ENCODE peak calls at places on chromosomes 7 and 10, in six cellular contexts. O is PC-3, A is cardiac muscle cell, Y is neural progenitor cell, L is AG04450, F is sigmoid colon. B is an unnamed sample.

GRCh38 chr7:157208758-157209413 is 70.2 kb downstream of the UBE3C start:
- DNase-seq in O (no peak), A (no peak), Y (no peak), L (no peak), F (no peak), B (no peak)

GRCh38 chr10:69644658-69645295 is 14.7 kb downstream of the FAM241B start:
- DNase-seq in O (peak; percentile 89), A (peak; percentile 83), Y (peak; percentile 82), L (peak; percentile 20), F (peak; percentile 65), B (peak; percentile 9)

GRCh38 chr7:155584763-155585531 is 38.6 kb upstream of the CNPY1 start:
- DNase-seq in O (peak; percentile 9), A (no peak), Y (no peak), L (peak; percentile 23), F (no peak), B (peak; percentile 48)

GRCh38 chr10:48478980-48479811 is 125.7 kb downstream of the ARHGAP22 start:
- DNase-seq in O (no peak), A (no peak), Y (no peak), L (no peak), F (peak; percentile 49), B (no peak)

GRCh38 chr7:106016331-106016730 is 53.3 kb downstream of the CDHR3 start:
- DNase-seq in O (no peak), A (no peak), Y (no peak), L (no peak), F (no peak), B (no peak)

GRCh38 chr10:73586583-73586984 is 4.6 kb downstream of the USP54 start:
- DNase-seq in O (peak; percentile 100), A (no peak), Y (no peak), L (peak; percentile 21), F (no peak), B (no peak)

GRCh38 chr7:12821746-12822145 is 134.3 kb downstream of the ARL4A start:
- DNase-seq in O (no peak), A (no peak), Y (no peak), L (no peak), F (no peak), B (no peak)

GRCh38 chr10:84018826-84019225 is 120.5 kb upstream of the GHITM start:
- DNase-seq in O (no peak), A (no peak), Y (no peak), L (no peak), F (no peak), B (no peak)

GRCh38 chr7:92925876-92926696 is 89.7 kb upstream of the CDK6 start:
- DNase-seq in O (no peak), A (peak; percentile 55), Y (peak; percentile 83), L (peak; percentile 16), F (no peak), B (no peak)

DNA sequence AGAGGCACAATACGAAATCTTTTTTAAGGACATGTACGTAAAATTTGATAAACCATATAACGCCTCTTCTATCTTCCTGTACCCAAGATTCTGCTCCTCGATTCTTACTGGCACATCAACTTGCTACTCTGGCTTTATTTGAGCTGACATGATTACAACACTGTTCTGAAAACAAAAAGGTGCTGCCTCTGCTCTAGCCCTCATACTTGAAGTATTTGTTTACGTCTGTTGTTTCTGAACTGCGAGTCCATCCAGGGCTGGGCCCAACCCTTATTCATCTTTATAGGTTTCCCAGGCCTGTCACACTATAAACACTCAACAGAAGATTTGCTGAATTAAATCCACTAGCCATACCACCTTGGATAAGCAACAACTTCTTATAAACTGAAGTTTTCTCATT is 96.2 kb upstream of the SVIL start:
- DNase-seq in O (no peak), A (no peak), Y (no peak), L (no peak), F (peak; percentile 82), B (no peak)
- H3K27ac ChIP-seq in O (no peak overlapping the region), A (no peak overlapping the region), Y (no peak overlapping the region), L (no peak overlapping the region), F (peak overlapping the region; percentile 100), B (no peak overlapping the region)

GRCh38 chr7:158344706-158345300 is 242.8 kb downstream of the PTPRN2 start:
- DNase-seq in O (no peak), A (no peak), Y (no peak), L (no peak), F (peak; percentile 27), B (no peak)

GRCh38 chr7:158343526-158343925 is 244.1 kb downstream of the PTPRN2 start:
- DNase-seq in O (no peak), A (no peak), Y (no peak), L (no peak), F (no peak), B (no peak)

GRCh38 chr7:158348446-158348845 is 239.2 kb downstream of the PTPRN2 start:
- DNase-seq in O (no peak), A (no peak), Y (no peak), L (no peak), F (peak; percentile 12), B (no peak)

GRCh38 chr7:158343936-158344455 is 243.6 kb downstream of the PTPRN2 start:
- DNase-seq in O (no peak), A (no peak), Y (no peak), L (no peak), F (no peak), B (no peak)

GRCh38 chr7:158345731-158346130 is 241.9 kb downstream of the PTPRN2 start:
- DNase-seq in O (no peak), A (no peak), Y (no peak), L (no peak), F (peak; percentile 26), B (no peak)
- H3K27ac ChIP-seq in O (no peak overlapping the region), A (no peak overlapping the region), Y (no peak overlapping the region), L (no peak overlapping the region), F (no peak overlapping the region), B (no peak overlapping the region)

DNA sequence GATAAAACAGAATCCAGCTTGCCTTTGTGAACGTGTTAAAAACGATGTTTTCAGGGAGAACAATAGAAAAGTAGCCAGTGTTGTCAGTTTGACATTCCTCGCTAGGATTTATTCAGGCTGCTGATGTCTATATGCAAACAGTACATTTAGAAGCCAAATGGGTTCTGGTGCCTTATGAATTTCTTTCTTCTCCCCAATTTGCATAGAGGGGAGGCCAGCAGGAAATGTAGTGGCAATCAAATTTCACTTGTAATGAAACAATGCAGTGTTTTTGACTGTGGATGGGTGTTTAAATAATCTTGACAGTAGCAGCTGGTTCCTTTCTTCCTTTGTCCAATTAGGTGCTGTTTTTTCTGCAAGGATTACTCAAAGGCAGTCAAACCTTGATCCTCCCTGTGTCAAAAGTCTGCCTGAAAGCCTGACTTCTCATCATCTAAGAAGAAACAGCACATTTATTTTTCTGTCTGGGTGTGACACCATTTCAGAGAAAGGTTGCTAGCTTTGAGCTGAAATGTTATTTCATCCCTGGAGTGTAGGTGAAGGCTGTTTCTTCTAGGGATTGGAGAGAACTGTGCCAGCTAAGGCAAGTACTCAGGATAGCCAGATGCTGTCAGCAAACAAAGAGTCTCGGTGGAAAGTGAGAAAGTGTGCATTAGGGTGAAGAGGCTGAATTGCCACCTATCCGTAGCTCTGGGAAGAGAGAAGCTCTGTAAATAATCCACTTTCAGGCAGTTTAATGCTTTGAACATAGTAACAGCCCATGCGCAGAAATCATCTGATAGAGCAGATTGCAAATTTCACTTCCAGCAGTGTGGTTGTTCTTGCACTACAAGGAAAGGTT is 36.6 kb upstream of the ZNRF2 start:
- DNase-seq in O (no peak), A (no peak), Y (peak; percentile 24), L (no peak), F (no peak), B (no peak)
- H3K27ac ChIP-seq in O (no peak overlapping the region), A (no peak overlapping the region), Y (no peak overlapping the region), L (no peak overlapping the region), F (no peak overlapping the region), B (no peak overlapping the region)

GRCh38 chr7:151083824-151084160 is 499 bp upstream of the TMUB1 start:
- DNase-seq in O (no peak), A (no peak), Y (no peak), L (no peak), F (no peak), B (no peak)
- H3K27ac ChIP-seq in O (no peak overlapping the region), A (no peak overlapping the region), Y (no peak overlapping the region), L (no peak overlapping the region), F (peak overlapping the region; percentile 96), B (peak overlapping the region; percentile 89)

GRCh38 chr10:113420057-113420732 is 132.7 kb upstream of the HABP2 start:
- DNase-seq in O (peak; percentile 50), A (no peak), Y (no peak), L (no peak), F (no peak), B (no peak)
- H3K27ac ChIP-seq in O (peak overlapping the region; percentile 13), A (no peak overlapping the region), Y (no peak overlapping the region), L (no peak overlapping the region), F (no peak overlapping the region), B (no peak overlapping the region)

DNA sequence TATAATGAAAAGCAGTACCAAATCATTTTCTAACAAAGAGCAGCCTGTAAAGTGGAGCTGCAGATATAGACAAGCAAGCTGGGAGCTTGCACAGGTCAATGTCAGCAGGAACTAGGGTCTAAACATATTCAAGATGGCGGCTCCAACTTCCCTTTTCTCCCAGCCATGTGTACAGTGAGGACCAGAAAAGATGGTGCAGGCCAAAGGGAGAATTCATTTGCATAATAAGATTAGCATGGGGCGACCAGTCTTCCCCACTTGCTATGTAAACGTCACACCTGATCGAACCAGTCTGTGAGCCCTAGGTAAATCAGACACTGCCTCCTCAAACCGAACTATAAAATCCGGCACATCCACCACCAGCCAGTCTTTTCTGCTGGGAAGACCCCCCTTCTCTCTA is 4.4 kb upstream of the RAPGEF5 start:
- DNase-seq in O (no peak), A (no peak), Y (no peak), L (no peak), F (no peak), B (no peak)
- H3K27ac ChIP-seq in O (peak overlapping the region; percentile 30), A (no peak overlapping the region), Y (no peak overlapping the region), L (no peak overlapping the region), F (no peak overlapping the region), B (no peak overlapping the region)

DNA sequence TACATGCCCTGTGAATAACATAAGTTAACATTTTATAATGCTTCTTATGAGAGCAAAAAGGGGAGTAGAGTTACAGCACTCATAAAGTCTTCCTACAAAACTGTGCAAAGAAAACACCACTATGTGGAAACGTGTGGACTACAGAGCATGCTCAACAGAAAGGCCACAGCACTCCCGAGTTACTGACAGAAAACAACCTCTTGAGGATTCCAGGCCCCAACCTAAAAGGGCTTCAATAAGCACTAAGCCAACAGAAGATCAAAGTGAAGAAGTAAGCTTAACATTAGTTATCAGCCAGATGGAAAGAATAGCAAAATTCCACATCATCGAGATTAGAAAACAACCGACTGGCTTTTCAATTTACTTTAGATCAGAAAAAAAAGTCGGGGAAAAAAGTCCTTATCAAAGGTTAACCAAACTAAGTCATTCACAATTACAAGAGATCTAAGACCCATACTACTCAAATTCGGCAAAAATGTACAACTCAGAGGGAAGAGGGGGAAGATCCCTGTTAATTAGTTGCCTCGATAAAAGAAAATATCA is 1.5 kb downstream of the KBTBD2 start:
- DNase-seq in O (peak; percentile 17), A (peak; percentile 54), Y (peak; percentile 12), L (no peak), F (no peak), B (no peak)
- H3K27ac ChIP-seq in O (peak overlapping the region; percentile 4), A (peak overlapping the region; percentile 97), Y (no peak overlapping the region), L (peak overlapping the region; percentile 89), F (peak overlapping the region; percentile 99), B (peak overlapping the region; percentile 92)

B was measured in substantia nigra.